ENCODE peak calls at places on chromosomes 4 and X, in nine cellular contexts. N is D341Med; L is skeletal muscle cell; M is HCEC 1CT; G is OCI-M1; Q is nephron progenitor cell; F is posterior vena cava; P is fibroblast of the aortic adventitia; S is stimulated activated CD4-positive, alpha-beta T cell treated with anti-CD3 and anti-CD28 coated beads, Interleukin-12 subunit alpha, Interleukin-12 subunit beta, amount 100 ng/mL, for 48 hours. A is an unnamed sample.

GRCh38 chr4:123411976-123412589 is 15.5 kb downstream of the SPRY1 start:
- DNase-seq in N (no peak), L (no peak), M (no peak), G (peak; percentile 30), Q (no peak), F (no peak), P (no peak), S (no peak), A (no peak)

GRCh38 chr4:127604949-127605709 is 27.6 kb upstream of the INTU start:
- DNase-seq in N (peak; percentile 28), L (no peak), M (peak; percentile 28), G (peak; percentile 69), Q (no peak), F (no peak), P (peak; percentile 72), S (no peak), A (no peak)

GRCh38 chr4:113481820-113482219 is 279.7 kb downstream of the CAMK2D start:
- DNase-seq in N (no peak), L (no peak), M (no peak), G (no peak), Q (no peak), F (no peak), P (no peak), S (no peak), A (no peak)

GRCh38 chr4:128229458-128229805 is 58.2 kb downstream of the PGRMC2 start:
- DNase-seq in N (no peak), L (no peak), M (no peak), G (no peak), Q (no peak), F (no peak), P (no peak), S (no peak), A (no peak)

GRCh38 chr4:3041192-3042142 is 32.9 kb downstream of the HTT-AS start:
- DNase-seq in N (no peak), L (no peak), M (peak; percentile 17), G (peak; percentile 60), Q (no peak), F (peak; percentile 93), P (peak; percentile 36), S (no peak), A (peak; percentile 20)

GRCh38 chr4:10687526-10687925 is 3.0 kb upstream of the CLNK start:
- DNase-seq in N (no peak), L (no peak), M (no peak), G (no peak), Q (no peak), F (no peak), P (no peak), S (no peak), A (no peak)

GRCh38 chrX:46573896-46574336 is 351 bp downstream of the CHST7 start:
- DNase-seq in N (peak; percentile 70), L (no peak), M (peak; percentile 35), G (peak; percentile 64), Q (peak; percentile 44), F (no peak), P (no peak), S (no peak), A (no peak)

GRCh38 chr4:75698162-75698962 is 25.2 kb upstream of the G3BP2 start:
- DNase-seq in N (no peak), L (no peak), M (no peak), G (peak; percentile 89), Q (no peak), F (no peak), P (no peak), S (no peak), A (no peak)

GRCh38 chrX:40912576-40912975 is 172.7 kb upstream of the USP9X start:
- DNase-seq in N (peak; percentile 70), L (no peak), M (no peak), G (no peak), Q (no peak), F (no peak), P (no peak), S (no peak), A (no peak)

GRCh38 chrX:119753639-119754257 is 4.6 kb upstream of the SOWAHD start:
- DNase-seq in N (peak; percentile 39), L (no peak), M (peak; percentile 28), G (peak; percentile 76), Q (no peak), F (no peak), P (peak; percentile 47), S (peak; percentile 73), A (no peak)

GRCh38 chr4:120078216-120078615 is 11.6 kb upstream of the MAD2L1 start:
- DNase-seq in N (no peak), L (no peak), M (peak; percentile 23), G (no peak), Q (no peak), F (no peak), P (no peak), S (no peak), A (no peak)

GRCh38 chrX:154401045-154401799 is 3.0 kb downstream of the RPL10 start:
- DNase-seq in N (no peak), L (no peak), M (peak; percentile 39), G (peak; percentile 35), Q (no peak), F (no peak), P (peak; percentile 48), S (peak; percentile 13), A (no peak)

GRCh38 chrX:131830400-131831184 is 192.5 kb upstream of the STK26 start:
- DNase-seq in N (peak; percentile 76), L (no peak), M (peak; percentile 47), G (peak; percentile 96), Q (peak; percentile 80), F (peak; percentile 86), P (peak; percentile 88), S (no peak), A (peak; percentile 5)

GRCh38 chrX:20454117-20454516 is 187.4 kb upstream of the RPS6KA3 start:
- DNase-seq in N (no peak), L (no peak), M (peak; percentile 42), G (no peak), Q (no peak), F (no peak), P (no peak), S (no peak), A (no peak)

GRCh38 chrX:41116948-41117347 is 31.7 kb downstream of the USP9X start:
- DNase-seq in N (no peak), L (no peak), M (no peak), G (peak; percentile 75), Q (no peak), F (no peak), P (peak; percentile 4), S (no peak), A (no peak)